ENCODE peak calls at places on chromosomes 6 and 20, in ten cellular contexts. Z is left ventricle myocardium inferior, L is stomach, U is fibroblast of the aortic adventitia, E is bronchial epithelial cell, W is A549, M is WTC11, J is mesothelial cell of epicardium, I is RWPE1, D is progenitor cell of endocrine pancreas. F is an unnamed sample.

GRCh38 chr6:42099340-42100028 is 42.9 kb downstream of the C6orf132 start:
- DNase-seq in W (no peak), I (peak), Z (no peak), J (no peak), E (peak), D (no peak), U (peak), L (peak), M (no peak), F (peak)

GRCh38 chr6:26543953-26544352 is 5.8 kb downstream of the HMGN4 start:
- DNase-seq in J (no peak), E (peak), M (no peak), U (peak), I (peak), D (no peak), L (no peak), Z (no peak), W (no peak), F (no peak)

GRCh38 chr20:13494019-13494418 is 144.7 kb downstream of the TASP1 start:
- DNase-seq in E (peak), D (no peak), I (no peak), W (no peak), Z (no peak), M (no peak), J (no peak), L (no peak), U (peak), F (no peak)

GRCh38 chr20:37294262-37294981 is 5.0 kb downstream of the MANBAL start:
- DNase-seq in U (no peak), L (no peak), J (no peak), D (no peak), W (no peak), E (no peak), M (no peak), Z (no peak), I (no peak), F (no peak)

GRCh38 chr6:157893238-157893637 is 70.2 kb downstream of the SNX9 start:
- DNase-seq in Z (no peak), L (no peak), J (no peak), M (no peak), I (no peak), E (no peak), U (no peak), D (no peak), W (no peak), F (no peak)

GRCh38 chr20:25223179-25223661 is 24.7 kb upstream of the PYGB start:
- DNase-seq in M (no peak), I (peak), J (no peak), E (peak), D (no peak), U (peak), Z (no peak), L (peak), W (peak), F (no peak)

GRCh38 chr6:133890941-133891813 is 2.3 kb downstream of the TCF21 start:
- DNase-seq in I (peak), W (peak), Z (peak), J (no peak), U (peak), D (no peak), L (peak), M (peak), E (peak), F (no peak)

GRCh38 chr20:19817017-19817416 is 59.0 kb downstream of the RIN2 start:
- DNase-seq in D (no peak), U (peak), I (peak), J (no peak), L (no peak), M (no peak), Z (no peak), E (peak), W (no peak), F (no peak)

GRCh38 chr6:28922004-28922840 is 1.6 kb downstream of the TRIM27 start:
- DNase-seq in J (no peak), D (no peak), M (no peak), L (peak), E (peak), W (peak), U (peak), I (peak), Z (no peak), F (peak)

GRCh38 chr6:151350442-151351145 is 40.8 kb downstream of the ZBTB2 start:
- DNase-seq in E (no peak), D (no peak), I (no peak), W (no peak), L (no peak), U (no peak), M (no peak), J (no peak), Z (no peak), F (no peak)

GRCh38 chr6:144152334-144152900 is 2.1 kb downstream of the STX11 start:
- DNase-seq in L (no peak), J (no peak), M (no peak), U (no peak), E (peak), I (no peak), D (no peak), Z (no peak), W (no peak), F (no peak)

GRCh38 chr6:118216751-118217150 is 309.7 kb downstream of the SLC35F1 start:
- DNase-seq in L (no peak), D (no peak), W (no peak), Z (no peak), I (peak), M (no peak), J (no peak), E (peak), U (no peak), F (no peak)

GRCh38 chr20:63343460-63344150 is 17.5 kb downstream of the CHRNA4 start:
- DNase-seq in E (no peak), U (no peak), D (no peak), L (no peak), I (no peak), M (no peak), W (no peak), J (no peak), Z (no peak), F (no peak)

GRCh38 chr20:16692442-16692841 is 37.4 kb upstream of the SNRPB2 start:
- DNase-seq in M (no peak), J (no peak), Z (no peak), E (peak), W (no peak), U (peak), D (no peak), L (no peak), I (no peak), F (no peak)

GRCh38 chr6:167679791-167680604 is 146.7 kb upstream of the AFDN start:
- DNase-seq in Z (no peak), U (no peak), J (no peak), E (no peak), W (no peak), D (no peak), L (no peak), I (no peak), M (no peak), F (no peak)

GRCh38 chr6:116152620-116153019 is 26.7 kb upstream of the COL10A1 start:
- DNase-seq in Z (no peak), J (no peak), D (no peak), W (no peak), I (no peak), L (no peak), E (no peak), U (peak), M (no peak), F (no peak)

GRCh38 chr20:37452236-37452635 is 68.8 kb upstream of the NNAT start:
- DNase-seq in E (no peak), J (no peak), U (no peak), D (no peak), I (no peak), L (no peak), W (no peak), Z (no peak), M (no peak), F (no peak)

GRCh38 chr20:539848-540247 is 3.7 kb downstream of the CSNK2A1 start:
- DNase-seq in W (no peak), U (peak), Z (no peak), L (no peak), E (peak), M (no peak), D (no peak), I (peak), J (no peak), F (no peak)

GRCh38 chr6:35091353-35092083 is 49.6 kb downstream of the TCP11 start:
- DNase-seq in Z (no peak), L (peak), E (no peak), M (no peak), D (no peak), U (peak), J (no peak), I (no peak), W (no peak), F (no peak)

GRCh38 chr6:15843226-15843625 is 180.4 kb upstream of the DTNBP1 start:
- DNase-seq in I (no peak), W (no peak), M (no peak), U (no peak), E (no peak), Z (no peak), L (no peak), D (no peak), J (no peak), F (no peak)

GRCh38 chr6:5995705-5996686 is 10.7 kb downstream of the NRN1 start:
- DNase-seq in W (no peak), M (peak), D (peak), J (no peak), U (peak), L (no peak), I (peak), E (peak), Z (peak), F (peak)

GRCh38 chr20:50009521-50010454 is 27.0 kb downstream of the SNAI1 start:
- DNase-seq in D (no peak), J (no peak), Z (no peak), M (peak), W (no peak), L (no peak), E (no peak), U (no peak), I (no peak), F (no peak)

GRCh38 chr20:17062712-17063111 is 164.1 kb upstream of the PCSK2 start:
- DNase-seq in I (no peak), M (no peak), Z (no peak), D (no peak), U (no peak), J (no peak), E (no peak), L (no peak), W (no peak), F (no peak)

GRCh38 chr6:2725364-2725988 is 25.2 kb downstream of the MYLK4 start:
- DNase-seq in U (no peak), W (no peak), Z (no peak), L (no peak), I (no peak), D (no peak), E (no peak), M (no peak), J (no peak), F (no peak)

GRCh38 chr6:84805145-84805544 is 40.7 kb upstream of the TBX18 start:
- DNase-seq in D (no peak), U (no peak), J (no peak), I (peak), Z (no peak), L (no peak), E (peak), W (no peak), M (no peak), F (no peak)

GRCh38 chr6:45163952-45164766 is 164.0 kb upstream of the RUNX2 start:
- DNase-seq in Z (no peak), D (no peak), U (no peak), M (no peak), W (no peak), I (peak), J (no peak), L (no peak), E (peak), F (no peak)

GRCh38 chr6:105196076-105196475 is 16.3 kb upstream of the POPDC3 start:
- DNase-seq in J (no peak), M (no peak), L (no peak), E (peak), D (no peak), I (peak), U (no peak), Z (no peak), W (no peak), F (no peak)

GRCh38 chr20:13744403-13744802 is 40.3 kb downstream of the ESF1 start:
- DNase-seq in M (no peak), L (no peak), J (no peak), U (no peak), W (no peak), D (no peak), E (no peak), I (no peak), Z (no peak), F (no peak)

GRCh38 chr6:147689398-147689797 is 180.9 kb downstream of the SAMD5 start:
- DNase-seq in L (no peak), Z (no peak), W (no peak), U (no peak), J (no peak), D (no peak), M (no peak), I (no peak), E (peak), F (no peak)

GRCh38 chr6:36838896-36839818 is at the start of gene CPNE5:
- DNase-seq in E (no peak), M (peak), J (peak), L (no peak), D (no peak), I (no peak), U (no peak), W (no peak), Z (peak), F (no peak)

GRCh38 chr6:158686311-158686710 is 36.5 kb downstream of the SYTL3 start:
- DNase-seq in W (no peak), U (no peak), M (no peak), J (no peak), D (no peak), E (peak), L (no peak), I (no peak), Z (no peak), F (no peak)

GRCh38 chr6:33740794-33741193 is 5.9 kb downstream of the IP6K3 start:
- DNase-seq in E (no peak), I (no peak), Z (no peak), J (no peak), L (peak), D (no peak), U (no peak), W (no peak), M (no peak), F (no peak)

GRCh38 chr6:72784071-72784470 is 162.2 kb downstream of the KCNQ5 start:
- DNase-seq in W (no peak), E (peak), L (no peak), J (no peak), I (no peak), M (no peak), Z (no peak), D (no peak), U (peak), F (no peak)

GRCh38 chr6:299050-299980 is 7.0 kb downstream of the DUSP22 start:
- DNase-seq in W (no peak), E (peak), D (no peak), Z (no peak), M (no peak), I (no peak), L (no peak), U (peak), J (no peak), F (no peak)

GRCh38 chr6:48403587-48403986 is 292.6 kb upstream of the PTCHD4 start:
- DNase-seq in U (no peak), I (no peak), Z (no peak), J (no peak), L (no peak), E (no peak), W (no peak), M (no peak), D (no peak), F (no peak)

GRCh38 chr20:19045366-19045765 is 167.1 kb upstream of the SLC24A3 start:
- DNase-seq in D (no peak), I (no peak), J (no peak), U (no peak), W (no peak), E (no peak), M (no peak), L (no peak), Z (no peak), F (no peak)

GRCh38 chr6:11407403-11407802 is 130.1 kb upstream of the TMEM170B start:
- DNase-seq in E (no peak), I (no peak), D (no peak), W (no peak), Z (no peak), L (no peak), J (no peak), M (no peak), U (no peak), F (no peak)
- TF ChIP-seq CTCF in E (no peak), I (no peak), D (no peak), W (no peak), Z (no peak), L (no peak), J (no peak), M (no peak), U (no peak), F (no peak)

GRCh38 chr20:57638173-57638894 is 18.1 kb upstream of the ZBP1 start:
- DNase-seq in Z (no peak), J (no peak), M (no peak), L (no peak), U (no peak), D (no peak), I (no peak), E (no peak), W (no peak), F (peak)
- TF ChIP-seq CTCF in Z (no peak), J (no peak), M (no peak), L (no peak), U (no peak), D (no peak), I (no peak), E (no peak), W (no peak), F (no peak)

DNA sequence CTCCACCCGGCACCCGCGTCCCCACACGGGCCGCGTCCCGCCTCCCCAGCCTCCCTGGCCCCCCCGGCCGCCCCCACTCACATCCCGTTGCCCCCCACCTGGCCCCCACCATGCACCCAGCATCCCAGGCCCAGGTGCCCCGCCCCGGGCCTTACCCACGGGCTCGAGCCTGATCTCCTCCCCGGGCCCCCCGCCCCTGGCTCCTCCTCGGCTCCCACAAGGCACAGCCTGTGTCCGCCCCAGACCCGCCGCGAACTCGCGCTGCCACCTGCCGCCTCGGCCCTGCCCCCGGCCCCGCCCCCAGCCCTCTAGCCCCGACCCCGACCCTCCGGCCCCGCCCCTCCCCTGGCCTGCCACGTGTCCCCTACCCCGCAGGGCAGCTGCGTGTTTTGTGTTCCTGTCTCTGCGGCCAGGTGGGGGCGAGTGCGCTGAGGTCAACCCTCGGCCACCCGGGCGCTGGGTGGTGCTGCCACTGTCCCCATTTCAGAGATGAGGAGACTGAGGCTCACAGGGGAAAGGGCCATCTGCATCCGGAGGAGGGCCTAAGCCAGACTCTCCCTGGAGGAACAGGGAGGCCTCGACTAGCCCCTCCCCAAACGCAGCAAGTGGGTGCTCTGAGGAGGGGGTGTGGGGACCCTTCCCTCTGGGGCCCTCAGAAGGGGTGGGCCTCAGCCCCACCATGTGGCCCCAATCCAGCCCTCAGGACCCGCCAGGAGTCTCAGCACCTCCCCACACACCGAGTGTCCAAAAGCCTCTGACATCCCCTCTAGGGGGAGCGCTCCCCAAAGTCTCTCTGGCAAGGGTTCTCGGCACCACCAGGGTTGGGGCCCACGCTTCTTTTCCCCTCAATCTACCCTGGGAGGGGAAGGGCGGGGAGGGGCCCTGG is 99.8 kb downstream of the TAF4 start:
- DNase-seq in D (no peak), E (no peak), M (peak), I (no peak), Z (no peak), L (no peak), J (no peak), W (no peak), U (no peak), F (no peak)
- TF ChIP-seq CTCF in D (no peak), E (no peak), M (no peak), I (no peak), Z (no peak), L (no peak), J (no peak), W (no peak), U (no peak), F (no peak)

GRCh38 chr6:68317366-68317765 is 317.7 kb upstream of the ADGRB3 start:
- DNase-seq in U (no peak), L (no peak), Z (no peak), M (no peak), J (no peak), D (no peak), I (peak), E (peak), W (no peak), F (no peak)

GRCh38 chr6:68313911-68314310 is 321.2 kb upstream of the ADGRB3 start:
- DNase-seq in U (peak), D (no peak), L (no peak), E (peak), I (no peak), M (no peak), W (no peak), Z (no peak), J (no peak), F (no peak)
- TF ChIP-seq CTCF in U (peak), D (peak), L (no peak), E (peak), I (no peak), M (no peak), W (no peak), Z (no peak), J (no peak), F (no peak)

GRCh38 chr20:51562027-51562333 is 19.5 kb upstream of the NFATC2 start:
- DNase-seq in E (no peak), L (no peak), J (no peak), Z (no peak), I (no peak), U (peak), W (peak), M (no peak), D (no peak), F (no peak)

GRCh38 chr20:51563597-51564332 is 21.2 kb upstream of the NFATC2 start:
- DNase-seq in I (peak), E (peak), L (peak), M (peak), J (no peak), U (peak), D (no peak), W (peak), Z (peak), F (peak)

GRCh38 chr20:51563141-51563596 is 20.6 kb upstream of the NFATC2 start:
- DNase-seq in E (no peak), J (no peak), M (no peak), U (no peak), I (no peak), W (no peak), L (no peak), Z (no peak), D (no peak), F (no peak)

GRCh38 chr20:51560550-51561307 is 18.2 kb upstream of the NFATC2 start:
- DNase-seq in J (no peak), M (no peak), Z (no peak), U (peak), W (no peak), E (no peak), L (no peak), I (no peak), D (no peak), F (no peak)

GRCh38 chr20:51562334-51563140 is 20.0 kb upstream of the NFATC2 start:
- DNase-seq in D (peak), L (peak), J (peak), W (peak), E (peak), Z (peak), I (peak), U (peak), M (peak), F (peak)
- TF ChIP-seq CTCF in D (peak), L (no peak), J (no peak), W (peak), E (no peak), Z (peak), I (no peak), U (no peak), M (no peak), F (no peak)

GRCh38 chr6:50093938-50094272 is 44.2 kb upstream of the DEFB112 start:
- DNase-seq in J (no peak), E (no peak), W (no peak), U (no peak), L (no peak), M (no peak), Z (no peak), I (no peak), D (no peak), F (no peak)

GRCh38 chr6:50102676-50103075 is 52.9 kb upstream of the DEFB112 start:
- DNase-seq in L (no peak), Z (no peak), D (no peak), M (no peak), W (no peak), E (no peak), U (no peak), J (no peak), I (no peak), F (no peak)

GRCh38 chr6:50093116-50093937 is 43.6 kb upstream of the DEFB112 start:
- DNase-seq in D (no peak), E (no peak), U (no peak), W (no peak), J (no peak), Z (no peak), I (no peak), L (no peak), M (no peak), F (no peak)

GRCh38 chr6:50096267-50096666 is 46.5 kb upstream of the DEFB112 start:
- DNase-seq in D (no peak), W (no peak), I (no peak), Z (no peak), E (no peak), L (no peak), U (no peak), M (no peak), J (no peak), F (no peak)

DNA sequence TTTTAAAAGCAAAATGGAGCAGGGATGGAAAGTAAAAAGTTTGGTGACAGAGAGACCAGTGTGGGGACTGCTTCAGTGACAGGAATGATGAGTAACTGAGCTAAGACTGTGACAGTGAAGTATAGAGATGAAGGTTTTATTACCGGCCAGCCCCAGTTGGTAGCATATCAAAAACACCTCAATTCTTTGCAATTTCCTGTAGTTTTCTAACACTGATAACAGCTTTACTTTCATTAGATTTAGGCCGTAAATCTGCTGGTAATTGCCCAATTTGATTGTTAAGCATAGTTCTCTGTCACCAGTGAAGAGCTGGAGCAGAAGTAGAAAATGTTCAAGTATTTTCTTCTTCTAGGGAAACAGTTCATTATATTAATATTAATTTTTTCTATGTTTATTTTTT is 48.6 kb upstream of the DEFB112 start:
- DNase-seq in D (no peak), J (no peak), M (no peak), I (no peak), E (no peak), L (no peak), U (no peak), W (no peak), Z (no peak), F (no peak)
- TF ChIP-seq CTCF in D (no peak), J (no peak), M (no peak), I (no peak), E (no peak), L (no peak), U (no peak), W (no peak), Z (no peak), F (no peak)

F was measured in lung.